ENCODE peak calls at places on chromosomes 7 and 10, in five cellular contexts. E, F, R, B and A are unnamed samples.

GRCh38 chr7:78601728-78602127 is 803.2 kb downstream of the PHTF2 start:
- DNase-seq in E (no peak), F (no peak), R (no peak), B (no peak), A (no peak)

GRCh38 chr7:150900675-150901074 is 48.4 kb downstream of the AOC1 start:
- DNase-seq in E (no peak), F (no peak), R (no peak), B (no peak), A (no peak)

GRCh38 chr7:74483402-74484336 is 30.0 kb downstream of the GTF2IRD1 start:
- DNase-seq in E (no peak), F (no peak), R (no peak), B (no peak), A (peak)

GRCh38 chr10:78211476-78212110 is 177.9 kb downstream of the RPS24 start:
- DNase-seq in E (peak), F (peak), R (peak), B (no peak), A (no peak)

GRCh38 chr7:101904019-101904418 is 86.6 kb downstream of the CUX1 start:
- DNase-seq in E (no peak), F (no peak), R (no peak), B (no peak), A (no peak)

GRCh38 chr10:3791974-3792633 is 7.1 kb upstream of the KLF6 start:
- DNase-seq in E (no peak), F (no peak), R (no peak), B (no peak), A (no peak)

GRCh38 chr7:84855758-84856157 is 331.1 kb downstream of the SEMA3D start:
- DNase-seq in E (no peak), F (no peak), R (no peak), B (no peak), A (no peak)

GRCh38 chr7:135959655-135960363 is 17.4 kb downstream of the MTPN start:
- DNase-seq in E (no peak), F (no peak), R (no peak), B (no peak), A (no peak)

GRCh38 chr7:110650313-110650712 is 440.6 kb upstream of the LRRN3 start:
- DNase-seq in E (no peak), F (no peak), R (no peak), B (no peak), A (no peak)

GRCh38 chr7:137915266-137915665 is 68.5 kb upstream of the DGKI start:
- DNase-seq in E (no peak), F (no peak), R (no peak), B (no peak), A (no peak)

GRCh38 chr10:84693006-84693405 is 364.6 kb downstream of the CCSER2 start:
- DNase-seq in E (no peak), F (no peak), R (no peak), B (no peak), A (no peak)

GRCh38 chr10:92662852-92663251 is 26.9 kb upstream of the HHEX start:
- DNase-seq in E (no peak), F (no peak), R (no peak), B (no peak), A (no peak)

GRCh38 chr7:1819258-1819841 is 149.3 kb downstream of the ELFN1 start:
- DNase-seq in E (no peak), F (no peak), R (peak), B (no peak), A (no peak)

GRCh38 chr10:22437620-22438588 is 92.6 kb downstream of the SPAG6 start:
- DNase-seq in E (peak), F (no peak), R (peak), B (no peak), A (no peak)

GRCh38 chr10:78231930-78232329 is 198.3 kb downstream of the RPS24 start:
- DNase-seq in E (peak), F (no peak), R (no peak), B (no peak), A (peak)

GRCh38 chr7:134186022-134186421 is 58.9 kb downstream of the LRGUK start:
- DNase-seq in E (no peak), F (no peak), R (no peak), B (no peak), A (no peak)

GRCh38 chr7:124399941-124400340 is 365.7 kb downstream of the GPR37 start:
- DNase-seq in E (no peak), F (no peak), R (no peak), B (no peak), A (no peak)

GRCh38 chr7:7271094-7271874 is 88.9 kb downstream of the C1GALT1 start:
- DNase-seq in E (no peak), F (no peak), R (no peak), B (peak), A (no peak)

GRCh38 chr10:78542536-78542935 is 508.9 kb downstream of the RPS24 start:
- DNase-seq in E (no peak), F (no peak), R (no peak), B (no peak), A (no peak)

GRCh38 chr10:71161429-71161828 is 50.9 kb upstream of the UNC5B start:
- DNase-seq in E (no peak), F (no peak), R (peak), B (no peak), A (no peak)

GRCh38 chr7:136039577-136040345 is 62.6 kb upstream of the MTPN start:
- DNase-seq in E (no peak), F (no peak), R (no peak), B (no peak), A (no peak)

GRCh38 chr7:24981544-24981951 is 1.6 kb upstream of the OSBPL3 start:
- DNase-seq in E (peak), F (peak), R (peak), B (peak), A (peak)

GRCh38 chr10:69425513-69426298 is 9.0 kb upstream of the TACR2 start:
- DNase-seq in E (no peak), F (no peak), R (peak), B (peak), A (peak)

GRCh38 chr10:48450233-48450810 is 143.8 kb downstream of the MAPK8 start:
- DNase-seq in E (no peak), F (no peak), R (no peak), B (no peak), A (no peak)

GRCh38 chr7:151113344-151114150 is 27.3 kb downstream of the AGAP3 start:
- DNase-seq in E (no peak), F (no peak), R (no peak), B (no peak), A (no peak)

GRCh38 chr10:114852197-114852596 is 30.6 kb downstream of the FHIP2A start:
- DNase-seq in E (no peak), F (no peak), R (no peak), B (no peak), A (no peak)

GRCh38 chr10:28664369-28664740 is 13.0 kb upstream of the BAMBI start:
- DNase-seq in E (no peak), F (no peak), R (no peak), B (no peak), A (no peak)

GRCh38 chr7:44814956-44815355 is 18.5 kb downstream of the PPIA start:
- DNase-seq in E (no peak), F (no peak), R (no peak), B (no peak), A (no peak)

GRCh38 chr7:148867571-148868377 is 16.3 kb downstream of the EZH2 start:
- DNase-seq in E (no peak), F (no peak), R (no peak), B (no peak), A (no peak)

GRCh38 chr10:86392723-86393094 is 26.1 kb upstream of the GRID1 start:
- DNase-seq in E (no peak), F (no peak), R (no peak), B (no peak), A (no peak)

GRCh38 chr10:689433-690226 is at the start of gene DIP2C:
- DNase-seq in E (peak), F (no peak), R (no peak), B (peak), A (peak)

GRCh38 chr10:26481914-26482550 is 43.9 kb downstream of the APBB1IP start:
- DNase-seq in E (no peak), F (peak), R (peak), B (peak), A (no peak)

GRCh38 chr7:105454058-105454739 is 65.5 kb upstream of the SRPK2 start:
- DNase-seq in E (no peak), F (no peak), R (no peak), B (no peak), A (no peak)